ENCODE peak calls at places on chromosome 9, in seven cellular contexts. I, V, U, Z, C, Q and H are unnamed samples.

GRCh38 chr9:93598647-93599241 is 22.4 kb downstream of the PHF2 start:
- DNase-seq in V (peak), Q (no peak), C (no peak), U (no peak), Z (no peak), I (no peak), H (no peak)

GRCh38 chr9:135864447-135865049 is 42.8 kb downstream of the CAMSAP1 start:
- DNase-seq in Z (peak), V (no peak), I (no peak), C (peak), Q (peak), U (peak), H (peak)

GRCh38 chr9:72128526-72128925 is 20.7 kb upstream of the GDA start:
- DNase-seq in Z (no peak), V (no peak), Q (no peak), C (no peak), I (no peak), U (no peak), H (no peak)

GRCh38 chr9:127277099-127277498 is 12.5 kb downstream of the GARNL3 start:
- DNase-seq in U (no peak), C (no peak), V (no peak), Q (no peak), I (no peak), Z (no peak), H (no peak)

GRCh38 chr9:122777935-122778671 is 10.6 kb upstream of the OR5C1 start:
- DNase-seq in Q (no peak), C (no peak), I (peak), Z (no peak), U (no peak), V (no peak), H (no peak)

GRCh38 chr9:126611592-126612328 is 2.0 kb upstream of the LMX1B start:
- DNase-seq in Z (peak), C (peak), I (no peak), Q (peak), V (peak), U (peak), H (peak)

GRCh38 chr9:38527507-38527906 is 92.9 kb downstream of the ANKRD18A start:
- DNase-seq in Z (no peak), V (no peak), Q (no peak), I (no peak), U (no peak), C (no peak), H (no peak)

GRCh38 chr9:12784461-12785250 is 9.8 kb downstream of the LURAP1L start:
- DNase-seq in Q (peak), Z (no peak), U (no peak), C (peak), V (peak), I (peak), H (no peak)

GRCh38 chr9:68775003-68775730 is 70.1 kb downstream of the PIP5K1B start:
- DNase-seq in I (no peak), V (no peak), Z (no peak), Q (no peak), U (no peak), C (no peak), H (no peak)

GRCh38 chr9:127116946-127117345 is 5.5 kb downstream of the ANGPTL2 start:
- DNase-seq in V (no peak), Q (no peak), I (no peak), C (no peak), U (no peak), Z (no peak), H (no peak)

GRCh38 chr9:33125871-33126822 is 41.0 kb downstream of the B4GALT1 start:
- DNase-seq in V (no peak), C (no peak), Z (no peak), Q (no peak), U (peak), I (no peak), H (no peak)

GRCh38 chr9:101671567-101671966 is 66.9 kb downstream of the GRIN3A start:
- DNase-seq in U (no peak), V (no peak), Z (no peak), I (no peak), Q (no peak), C (no peak), H (no peak)

GRCh38 chr9:134910146-134910545 is 7.6 kb downstream of the FCN1 start:
- DNase-seq in U (no peak), Z (no peak), V (no peak), C (no peak), Q (no peak), I (no peak), H (no peak)

GRCh38 chr9:87613265-87614111 is 112.4 kb upstream of the CTSL start:
- DNase-seq in Q (no peak), Z (no peak), C (no peak), I (no peak), V (no peak), U (no peak), H (no peak)

GRCh38 chr9:81552571-81552970 is 136.8 kb downstream of the TLE1 start:
- DNase-seq in V (no peak), C (no peak), I (no peak), U (no peak), Q (no peak), Z (no peak), H (no peak)

GRCh38 chr9:125886365-125886764 is 139.2 kb downstream of the PBX3 start:
- DNase-seq in V (no peak), Q (no peak), U (no peak), C (no peak), Z (no peak), I (no peak), H (no peak)

GRCh38 chr9:137642118-137642601 is 23.4 kb downstream of the EHMT1 start:
- DNase-seq in Z (no peak), V (no peak), C (no peak), I (no peak), Q (no peak), U (no peak), H (no peak)

GRCh38 chr9:38015267-38015666 is 53.8 kb downstream of the SHB start:
- DNase-seq in C (no peak), U (no peak), Z (no peak), I (no peak), V (no peak), Q (no peak), H (no peak)

GRCh38 chr9:19551124-19551929 is 142.5 kb downstream of the ACER2 start:
- DNase-seq in U (peak), V (no peak), Q (peak), C (no peak), Z (no peak), I (no peak), H (peak)

GRCh38 chr9:136204086-136204805 is 682 bp downstream of the LHX3 start:
- DNase-seq in U (no peak), I (no peak), Z (no peak), V (no peak), Q (no peak), C (no peak), H (no peak)

GRCh38 chr9:99092643-99093491 is 12.0 kb upstream of the TGFBR1 start:
- DNase-seq in V (no peak), Q (no peak), Z (no peak), U (no peak), C (no peak), I (no peak), H (peak)

GRCh38 chr9:113987526-113987925 is 90.6 kb downstream of the AMBP start:
- DNase-seq in I (no peak), Z (no peak), Q (no peak), C (no peak), V (no peak), U (no peak), H (no peak)

GRCh38 chr9:112705773-112706427 is 12.0 kb downstream of the INIP start:
- DNase-seq in C (no peak), Q (no peak), Z (no peak), U (peak), V (no peak), I (no peak), H (no peak)

GRCh38 chr9:128245293-128246151 is 30.3 kb downstream of the GOLGA2 start:
- DNase-seq in U (no peak), Q (no peak), Z (peak), V (no peak), C (peak), I (no peak), H (peak)

GRCh38 chr9:38180631-38181030 is 111.6 kb upstream of the SHB start:
- DNase-seq in Q (no peak), I (no peak), V (no peak), U (no peak), Z (no peak), C (no peak), H (no peak)

GRCh38 chr9:117073071-117073470 is 341.8 kb downstream of the ASTN2 start:
- DNase-seq in C (no peak), V (no peak), Z (no peak), I (no peak), U (no peak), Q (no peak), H (no peak)

GRCh38 chr9:69549310-69550202 is 122.6 kb downstream of the APBA1 start:
- DNase-seq in C (no peak), Q (peak), Z (no peak), V (no peak), I (peak), U (peak), H (peak)

GRCh38 chr9:136631038-136632000 is 31.4 kb upstream of the EGFL7 start:
- DNase-seq in V (no peak), Q (peak), Z (peak), U (peak), C (peak), I (peak), H (peak)

GRCh38 chr9:76893395-76893932 is 12.4 kb downstream of the PRUNE2 start:
- DNase-seq in Q (no peak), I (no peak), C (peak), Z (no peak), U (no peak), V (no peak), H (no peak)

GRCh38 chr9:37311938-37312730 is 110.4 kb upstream of the GRHPR start:
- DNase-seq in V (no peak), Z (no peak), C (no peak), U (no peak), Q (no peak), I (no peak), H (no peak)

GRCh38 chr9:15851766-15852165 is 298.9 kb downstream of the CCDC171 start:
- DNase-seq in V (no peak), I (no peak), C (no peak), Q (no peak), Z (no peak), U (no peak), H (no peak)

GRCh38 chr9:99340281-99340680 is 118.2 kb downstream of the SEC61B start:
- DNase-seq in V (no peak), Q (no peak), U (no peak), Z (no peak), C (no peak), I (no peak), H (no peak)

GRCh38 chr9:14369011-14369410 is 55.1 kb upstream of the NFIB start:
- DNase-seq in I (no peak), Q (no peak), C (no peak), Z (no peak), U (no peak), V (no peak), H (no peak)

GRCh38 chr9:37324261-37324683 is 98.2 kb upstream of the GRHPR start:
- DNase-seq in V (no peak), I (no peak), U (peak), Q (no peak), Z (no peak), C (no peak), H (no peak)

GRCh38 chr9:118891213-118891612 is 478.0 kb downstream of the BRINP1 start:
- DNase-seq in Q (no peak), V (no peak), Z (no peak), U (no peak), C (no peak), I (no peak), H (no peak)

GRCh38 chr9:26292943-26293342 is 599.7 kb downstream of the CAAP1 start:
- DNase-seq in U (no peak), V (no peak), C (no peak), Q (no peak), I (peak), Z (no peak), H (no peak)

GRCh38 chr9:135887021-135887507 is 20.3 kb downstream of the CAMSAP1 start:
- DNase-seq in V (no peak), I (no peak), Z (no peak), U (peak), C (peak), Q (no peak), H (no peak)

GRCh38 chr9:38619556-38620447 is 594 bp downstream of the ANKRD18A start:
- DNase-seq in Q (peak), Z (peak), U (peak), C (no peak), V (no peak), I (no peak), H (peak)

GRCh38 chr9:2271426-2271825 is 256.3 kb downstream of the SMARCA2 start:
- DNase-seq in C (peak), I (no peak), U (no peak), Q (no peak), Z (no peak), V (no peak), H (peak)

GRCh38 chr9:129994947-129995346 is 48.0 kb downstream of the FNBP1 start:
- DNase-seq in C (no peak), Z (no peak), I (no peak), V (no peak), Q (no peak), U (no peak), H (no peak)

GRCh38 chr9:129998491-129999122 is 44.4 kb downstream of the FNBP1 start:
- DNase-seq in U (no peak), I (no peak), V (no peak), Q (no peak), C (no peak), Z (no peak), H (peak)

GRCh38 chr9:129995409-129996160 is 47.4 kb downstream of the FNBP1 start:
- DNase-seq in U (no peak), C (no peak), V (no peak), Z (no peak), Q (no peak), I (no peak), H (peak)

GRCh38 chr9:129999123-129999510 is 43.9 kb downstream of the FNBP1 start:
- DNase-seq in Z (no peak), Q (no peak), V (no peak), I (no peak), C (no peak), U (no peak), H (no peak)

GRCh38 chr9:129996161-129996849 is 46.7 kb downstream of the FNBP1 start:
- DNase-seq in Z (no peak), Q (no peak), V (no peak), C (no peak), U (no peak), I (no peak), H (no peak)
- TF ChIP-seq CTCF in Z (no peak), Q (no peak), V (no peak), C (no peak), U (no peak), I (no peak), H (no peak)

GRCh38 chr9:78519786-78520185 is 222.9 kb downstream of the PSAT1 start:
- DNase-seq in V (no peak), U (no peak), I (no peak), C (no peak), Q (no peak), Z (no peak), H (no peak)

DNA sequence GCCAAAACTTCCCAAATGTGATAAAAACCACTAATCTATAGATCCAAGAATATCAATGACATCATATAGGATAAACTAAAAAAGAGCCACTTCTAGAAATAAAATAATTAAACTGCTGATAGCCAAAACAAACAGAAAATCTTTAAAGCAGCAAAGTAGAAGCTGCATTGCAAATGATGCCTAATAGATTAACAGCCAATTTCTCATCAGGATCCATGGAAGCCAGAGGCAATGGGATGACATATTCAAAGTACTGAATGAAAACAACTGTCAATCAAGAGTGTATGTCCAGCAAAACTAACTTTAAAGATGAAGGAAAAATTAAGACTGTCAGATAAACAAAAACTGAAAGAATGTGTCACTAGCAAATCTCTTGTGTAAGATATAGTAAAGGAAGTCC is 224.8 kb downstream of the PSAT1 start:
- DNase-seq in Q (no peak), I (no peak), V (no peak), Z (no peak), C (no peak), U (no peak), H (no peak)
- TF ChIP-seq CTCF in Q (no peak), I (no peak), V (no peak), Z (no peak), C (no peak), U (no peak), H (no peak)

GRCh38 chr9:111036946-111037743 is 1.1 kb downstream of the LPAR1 start:
- DNase-seq in Q (no peak), Z (no peak), C (no peak), V (peak), I (no peak), U (no peak), H (no peak)

GRCh38 chr9:111036068-111036789 is 2.0 kb downstream of the LPAR1 start:
- DNase-seq in V (peak), U (no peak), Q (no peak), I (no peak), Z (peak), C (peak), H (no peak)

GRCh38 chr9:111039203-111039907 is 1.1 kb upstream of the LPAR1 start:
- DNase-seq in Q (no peak), Z (peak), V (no peak), C (no peak), I (no peak), U (no peak), H (no peak)

GRCh38 chr9:111038336-111039202 is at the start of gene LPAR1:
- DNase-seq in Q (no peak), I (no peak), U (peak), V (peak), C (peak), Z (peak), H (no peak)

DNA sequence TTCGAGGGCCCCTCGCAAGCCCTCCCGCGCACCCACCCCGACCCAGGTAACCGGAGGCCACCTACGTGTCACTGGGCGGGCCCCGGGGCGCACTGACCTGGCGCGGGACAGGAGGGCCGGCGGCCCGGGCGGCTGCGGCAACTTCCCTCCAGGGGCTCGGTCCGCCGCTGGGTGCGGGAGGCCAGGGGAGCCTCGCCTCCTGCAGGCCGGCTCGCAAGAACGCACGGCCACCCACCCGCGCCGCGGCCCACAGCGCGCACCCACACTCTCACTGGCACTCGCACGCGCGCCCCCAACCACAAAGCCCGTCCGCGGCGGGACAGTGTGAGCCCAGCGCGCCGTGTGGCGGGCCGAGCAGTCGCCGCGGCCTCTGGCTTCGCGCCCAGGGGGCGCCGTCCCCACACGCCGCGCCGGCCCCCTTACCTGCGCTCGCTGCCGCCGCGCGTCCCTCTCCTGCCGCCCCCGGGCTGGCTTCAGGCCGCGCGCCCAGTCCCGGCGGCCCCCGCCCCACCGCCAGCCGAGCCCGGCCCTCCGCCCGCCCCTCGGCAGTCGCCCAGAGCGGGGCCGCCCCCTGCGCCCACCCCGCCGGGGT is 430 bp downstream of the LPAR1 start:
- DNase-seq in Q (peak), V (no peak), Z (peak), U (peak), C (peak), I (no peak), H (no peak)
- TF ChIP-seq CTCF in Q (peak), V (no peak), Z (no peak), U (peak), C (no peak), I (peak), H (no peak)

GRCh38 chr9:132168851-132169250 is 7.0 kb downstream of the NTNG2 start:
- DNase-seq in Z (peak), C (no peak), I (no peak), Q (no peak), V (no peak), U (no peak), H (no peak)

GRCh38 chr9:132168347-132168746 is 6.5 kb downstream of the NTNG2 start:
- DNase-seq in Z (peak), V (peak), Q (no peak), C (peak), I (no peak), U (no peak), H (no peak)

GRCh38 chr9:132172185-132172584 is 10.3 kb downstream of the NTNG2 start:
- DNase-seq in I (no peak), U (no peak), V (no peak), C (no peak), Z (no peak), Q (no peak), H (no peak)

GRCh38 chr9:132171702-132172101 is 9.8 kb downstream of the NTNG2 start:
- DNase-seq in C (no peak), U (no peak), V (no peak), Q (no peak), Z (no peak), I (no peak), H (no peak)

GRCh38 chr9:132169672-132170392 is 8.0 kb downstream of the NTNG2 start:
- DNase-seq in Q (peak), C (peak), U (peak), I (no peak), Z (peak), V (no peak), H (peak)
- TF ChIP-seq CTCF in Q (peak), C (peak), U (peak), I (peak), Z (peak), V (peak), H (peak)

DNA sequence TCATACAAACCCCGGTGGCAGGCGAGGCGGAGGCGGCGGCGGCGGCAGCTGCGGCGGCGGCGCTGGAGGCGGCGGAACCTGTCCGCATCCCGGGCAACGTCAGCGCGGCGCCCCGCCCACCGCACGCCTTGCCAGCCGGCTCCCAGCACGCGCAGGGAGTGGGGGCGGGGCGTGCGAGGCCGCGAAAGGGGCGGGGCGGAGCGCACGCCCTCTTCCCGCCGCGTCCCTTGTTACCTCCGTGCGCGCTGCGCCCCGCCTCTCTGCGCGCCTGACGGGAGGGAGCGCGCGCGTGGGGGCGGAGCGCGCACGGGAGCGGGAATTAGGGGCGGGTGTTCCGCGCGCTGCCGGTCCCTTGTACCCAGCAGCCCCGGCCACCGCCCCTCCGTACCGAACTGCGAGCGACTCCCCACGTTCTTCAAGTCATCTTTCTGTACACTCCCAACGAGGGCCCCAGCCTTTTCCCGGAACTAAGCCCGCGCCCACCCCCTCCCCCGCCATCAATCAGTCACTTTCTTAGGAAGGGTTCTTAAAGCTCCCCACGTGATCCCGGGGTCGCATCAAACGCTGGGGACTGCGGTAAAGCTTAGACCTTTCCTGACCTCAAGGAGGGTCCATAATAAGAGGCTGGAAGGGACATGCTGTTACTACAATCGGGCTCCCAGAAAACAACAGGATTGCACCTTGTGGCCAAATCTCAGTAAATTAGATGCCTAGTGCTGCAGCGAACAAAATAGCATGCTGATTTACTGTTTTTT is at the start of gene AGTPBP1:
- DNase-seq in V (peak), Z (peak), I (peak), Q (peak), U (peak), C (peak), H (peak)
- TF ChIP-seq CTCF in V (no peak), Z (no peak), I (no peak), Q (peak), U (no peak), C (no peak), H (no peak)